ENCODE peak calls at places on chromosomes 13 and 19, in five cellular contexts. S is IMR-90; J is AG04449; U is heart right ventricle; G is activated CD4-positive, alpha-beta memory T cell treated with anti-CD3 and anti-CD28 coated beads, Interleukin-2, amount 10 ng/mL, durations not matched to agents 7 days and 5 days. M is an unnamed sample.

GRCh38 chr19:44776402-44777096 is 1.1 kb upstream of the CBLC start:
- DNase-seq in S (no peak), U (no peak), J (no peak), G (no peak), M (no peak)

GRCh38 chr19:1090731-1091543 is 4.2 kb downstream of the POLR2E start:
- DNase-seq in G (no peak), J (no peak), S (no peak), U (no peak), M (no peak)

GRCh38 chr13:33244210-33244906 is 41.2 kb downstream of the STARD13 start:
- DNase-seq in J (no peak), G (no peak), S (no peak), U (no peak), M (no peak)

GRCh38 chr19:6723108-6723618 is 2.7 kb upstream of the C3 start:
- DNase-seq in S (peak; percentile 10), G (no peak), U (no peak), J (no peak), M (no peak)

GRCh38 chr13:114127473-114128347 is 4.7 kb downstream of the RASA3 start:
- DNase-seq in U (no peak), G (no peak), S (no peak), J (no peak), M (no peak)

GRCh38 chr13:85108356-85108755 is 690.9 kb downstream of the SLITRK6 start:
- DNase-seq in S (no peak), U (no peak), G (no peak), J (no peak), M (no peak)

GRCh38 chr13:25687622-25688225 is 315.9 kb downstream of the ATP8A2 start:
- DNase-seq in J (no peak), U (peak; percentile 37), G (no peak), S (no peak), M (no peak)

GRCh38 chr19:29294343-29294811 is 81.4 kb upstream of the UQCRFS1 start:
- DNase-seq in U (no peak), J (no peak), G (no peak), S (peak; percentile 21), M (no peak)

GRCh38 chr13:29883941-29884518 is 33.6 kb upstream of the UBL3 start:
- DNase-seq in J (no peak), U (no peak), S (peak; percentile 27), G (no peak), M (no peak)

M was measured in MM.1S.